ENCODE peak calls at places on chromosomes 2 and 18, in four cellular contexts. Y, R, A and T are unnamed samples.

GRCh38 chr2:138391956-138392355 is 109.6 kb upstream of the SPOPL start:
- DNase-seq in Y (no peak), R (no peak), A (no peak), T (no peak)

GRCh38 chr2:206250041-206250897 is 24.2 kb upstream of the ZDBF2 start:
- DNase-seq in Y (no peak), R (peak; percentile 20), A (no peak), T (peak; percentile 30)

GRCh38 chr2:1855150-1855549 is 110.8 kb upstream of the PXDN start:
- DNase-seq in Y (no peak), R (no peak), A (no peak), T (no peak)

GRCh38 chr2:233598952-233599351 is 18.5 kb upstream of the UGT1A8 start:
- DNase-seq in Y (no peak), R (no peak), A (no peak), T (no peak)

GRCh38 chr2:157492189-157492773 is 48.4 kb upstream of the CYTIP start:
- DNase-seq in Y (peak; percentile 58), R (peak; percentile 75), A (peak; percentile 58), T (peak; percentile 67)

GRCh38 chr2:218172808-218173207 is 6.0 kb upstream of the CXCR1 start:
- DNase-seq in Y (no peak), R (no peak), A (no peak), T (no peak)

GRCh38 chr2:199309973-199310372 is 147.8 kb downstream of the SATB2 start:
- DNase-seq in Y (no peak), R (no peak), A (no peak), T (no peak)

GRCh38 chr18:25310045-25310444 is 41.9 kb downstream of the ZNF521 start:
- DNase-seq in Y (no peak), R (peak; percentile 46), A (no peak), T (peak; percentile 64)

GRCh38 chr2:144361742-144362141 is 158.2 kb downstream of the ZEB2 start:
- DNase-seq in Y (no peak), R (no peak), A (no peak), T (no peak)

GRCh38 chr2:124261456-124261855 is 236.4 kb downstream of the CNTNAP5 start:
- DNase-seq in Y (no peak), R (no peak), A (no peak), T (no peak)

GRCh38 chr2:205171541-205171940 is 510.8 kb upstream of the NRP2 start:
- DNase-seq in Y (no peak), R (no peak), A (no peak), T (no peak)

GRCh38 chr2:215702116-215702905 is 266.4 kb upstream of the FN1 start:
- DNase-seq in Y (no peak), R (no peak), A (no peak), T (no peak)

GRCh38 chr2:56128235-56128634 is 55.6 kb upstream of the CCDC85A start:
- DNase-seq in Y (no peak), R (no peak), A (no peak), T (peak; percentile 5)

GRCh38 chr2:12507295-12507694 is 209.4 kb upstream of the TRIB2 start:
- DNase-seq in Y (no peak), R (peak; percentile 58), A (peak; percentile 75), T (no peak)